ENCODE peak calls at places on chromosome 16, in eight cellular contexts. A, R, C, K, V, P, X and Y are unnamed samples.

GRCh38 chr16:12678983-12679382 is 124.7 kb downstream of the CPPED1 start:
- DNase-seq in A (no peak), R (no peak), C (no peak), K (no peak), V (no peak), P (no peak), X (no peak), Y (no peak)

GRCh38 chr16:67842509-67843342 is 606 bp downstream of the THAP11 start:
- DNase-seq in A (peak), R (peak), C (peak), K (peak), V (peak), P (peak), X (no peak), Y (peak)

GRCh38 chr16:3029499-3030127 is 5.8 kb downstream of the THOC6 start:
- DNase-seq in A (no peak), R (peak), C (no peak), K (no peak), V (no peak), P (no peak), X (no peak), Y (peak)

GRCh38 chr16:19757762-19758595 is 39.9 kb downstream of the IQCK start:
- DNase-seq in A (peak), R (no peak), C (no peak), K (no peak), V (peak), P (no peak), X (no peak), Y (no peak)

GRCh38 chr16:68995011-68995504 is 110.4 kb upstream of the HAS3 start:
- DNase-seq in A (peak), R (peak), C (peak), K (no peak), V (peak), P (no peak), X (peak), Y (no peak)

GRCh38 chr16:66296591-66296990 is 69.9 kb upstream of the CDH5 start:
- DNase-seq in A (no peak), R (no peak), C (no peak), K (no peak), V (no peak), P (no peak), X (no peak), Y (no peak)

GRCh38 chr16:79971237-79971572 is 370.7 kb upstream of the MAF start:
- DNase-seq in A (no peak), R (no peak), C (no peak), K (no peak), V (no peak), P (no peak), X (no peak), Y (no peak)

GRCh38 chr16:89696598-89697128 is 4.8 kb downstream of the SPATA2L start:
- DNase-seq in A (peak), R (no peak), C (no peak), K (peak), V (no peak), P (peak), X (no peak), Y (peak)

GRCh38 chr16:30958164-30959083 is 870 bp downstream of the SETD1A start:
- DNase-seq in A (peak), R (peak), C (peak), K (peak), V (peak), P (peak), X (peak), Y (peak)

GRCh38 chr16:67773569-67774456 is 32.5 kb downstream of the RANBP10 start:
- DNase-seq in A (peak), R (peak), C (peak), K (peak), V (no peak), P (no peak), X (no peak), Y (no peak)

GRCh38 chr16:29290631-29291247 is 115.8 kb downstream of the NPIPB11 start:
- DNase-seq in A (peak), R (peak), C (peak), K (peak), V (peak), P (peak), X (peak), Y (peak)

GRCh38 chr16:84460406-84461028 is 43.9 kb downstream of the MEAK7 start:
- DNase-seq in A (no peak), R (no peak), C (no peak), K (peak), V (no peak), P (no peak), X (no peak), Y (no peak)

GRCh38 chr16:81711609-81712329 is 67.3 kb upstream of the PLCG2 start:
- DNase-seq in A (peak), R (peak), C (no peak), K (peak), V (peak), P (no peak), X (peak), Y (no peak)

GRCh38 chr16:84571010-84571409 is 46.9 kb downstream of the COTL1 start:
- DNase-seq in A (no peak), R (no peak), C (no peak), K (no peak), V (no peak), P (no peak), X (no peak), Y (no peak)

GRCh38 chr16:85536411-85537330 is 76.5 kb upstream of the GSE1 start:
- DNase-seq in A (no peak), R (no peak), C (no peak), K (no peak), V (no peak), P (no peak), X (no peak), Y (no peak)

GRCh38 chr16:68319185-68319908 is 8.5 kb downstream of the PRMT7 start:
- DNase-seq in A (no peak), R (no peak), C (no peak), K (no peak), V (no peak), P (peak), X (no peak), Y (peak)

GRCh38 chr16:1940273-1941161 is 2.5 kb downstream of the MSRB1 start:
- DNase-seq in A (no peak), R (no peak), C (no peak), K (no peak), V (no peak), P (no peak), X (no peak), Y (no peak)

GRCh38 chr16:1941924-1942809 is 832 bp downstream of the MSRB1 start:
- DNase-seq in A (no peak), R (peak), C (no peak), K (no peak), V (no peak), P (no peak), X (no peak), Y (no peak)

GRCh38 chr16:1942810-1943726 is at the start of gene MSRB1:
- DNase-seq in A (peak), R (peak), C (peak), K (peak), V (peak), P (peak), X (peak), Y (peak)

GRCh38 chr16:1938910-1939309 is 4.1 kb downstream of the MSRB1 start:
- DNase-seq in A (no peak), R (no peak), C (no peak), K (no peak), V (no peak), P (no peak), X (no peak), Y (no peak)

GRCh38 chr16:1941162-1941923 is 1.7 kb downstream of the MSRB1 start:
- DNase-seq in A (peak), R (no peak), C (peak), K (no peak), V (peak), P (no peak), X (no peak), Y (no peak)
- TF ChIP-seq CTCF in A (no peak), R (no peak), C (peak), K (no peak), V (peak), P (no peak), X (peak), Y (no peak)

GRCh38 chr16:54628796-54629625 is 301.7 kb upstream of the IRX5 start:
- DNase-seq in A (no peak), R (no peak), C (no peak), K (no peak), V (no peak), P (no peak), X (no peak), Y (no peak)
- TF ChIP-seq CTCF in A (no peak), R (no peak), C (no peak), K (no peak), V (no peak), P (no peak), X (no peak), Y (no peak)

GRCh38 chr16:50381679-50382440 is 13.1 kb upstream of the BRD7 start:
- DNase-seq in A (no peak), R (no peak), C (no peak), K (no peak), V (no peak), P (no peak), X (no peak), Y (peak)
- TF ChIP-seq CTCF in A (no peak), R (peak), C (peak), K (no peak), V (no peak), P (no peak), X (peak), Y (peak)

GRCh38 chr16:59320657-59321056 is 586.5 kb upstream of the GOT2 start:
- DNase-seq in A (no peak), R (no peak), C (no peak), K (no peak), V (no peak), P (no peak), X (no peak), Y (no peak)
- TF ChIP-seq CTCF in A (no peak), R (no peak), C (no peak), K (no peak), V (no peak), P (no peak), X (no peak), Y (no peak)

GRCh38 chr16:57945740-57946138 is 25.2 kb downstream of the CNGB1 start:
- DNase-seq in A (no peak), R (peak), C (no peak), K (no peak), V (no peak), P (no peak), X (no peak), Y (no peak)
- TF ChIP-seq CTCF in A (peak), R (peak), C (no peak), K (no peak), V (peak), P (no peak), X (peak), Y (no peak)

DNA sequence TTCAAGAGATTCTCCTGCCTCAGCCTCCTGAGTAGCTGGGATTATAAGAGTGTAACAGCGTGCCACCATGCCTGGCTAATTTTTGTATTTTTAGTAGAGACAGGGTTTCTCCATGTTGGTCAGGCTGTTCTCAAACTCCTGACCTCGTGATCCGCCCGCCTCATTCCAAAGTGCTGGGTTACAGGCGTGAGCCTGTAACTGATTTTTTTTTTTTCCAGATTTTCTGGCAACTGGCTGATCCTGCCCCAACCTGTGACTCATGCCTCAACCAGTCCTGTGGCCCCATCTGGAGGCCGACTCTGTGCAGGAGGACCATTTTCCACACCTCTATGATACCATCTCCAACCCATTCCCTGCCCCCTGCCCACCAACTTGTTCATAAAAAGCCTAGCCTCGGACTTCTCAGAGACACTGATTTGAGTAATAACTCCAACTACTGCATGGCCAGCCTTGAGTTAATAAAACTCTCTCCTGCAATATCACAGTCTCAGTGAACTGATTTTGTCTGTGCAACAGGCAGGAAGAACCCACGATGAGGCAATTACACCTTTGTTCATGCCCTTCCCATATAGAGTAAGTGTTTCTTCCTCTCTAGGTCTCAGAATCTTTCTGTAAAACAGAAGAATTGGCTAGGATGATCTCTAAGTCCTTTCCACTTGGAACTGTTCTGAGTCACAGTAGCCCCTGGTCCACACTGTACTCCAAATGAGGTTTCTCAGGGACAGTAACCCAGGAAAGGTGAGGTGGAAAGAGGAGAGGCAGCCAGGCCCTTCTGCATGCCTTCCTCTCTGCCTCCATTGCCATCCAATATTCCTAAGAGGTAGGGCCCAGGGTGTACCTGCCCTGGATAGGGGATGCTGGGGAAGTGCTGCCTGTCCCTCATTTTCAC is 8.8 kb upstream of the CNOT1 start:
- DNase-seq in A (peak), R (peak), C (peak), K (peak), V (peak), P (no peak), X (peak), Y (no peak)
- TF ChIP-seq CTCF in A (peak), R (peak), C (no peak), K (no peak), V (peak), P (peak), X (peak), Y (no peak)